ENCODE peak calls at places on chromosome X, in five cellular contexts. U, W, D, S and J are unnamed samples.

GRCh38 chrX:41105005-41105404 is 19.8 kb downstream of the USP9X start:
- DNase-seq in W (no peak), D (no peak), U (no peak), S (no peak), J (no peak)

GRCh38 chrX:40005290-40006011 is 92.3 kb downstream of the BCOR start:
- DNase-seq in W (no peak), S (no peak), U (no peak), D (no peak), J (peak; percentile 46)

GRCh38 chrX:71106427-71106826 is at the start of gene CXorf65:
- DNase-seq in S (no peak), U (no peak), D (no peak), W (no peak), J (no peak)

GRCh38 chrX:154396948-154397887 is 959 bp upstream of the RPL10 start:
- DNase-seq in D (peak; percentile 53), S (peak; percentile 75), W (peak; percentile 79), U (no peak), J (peak; percentile 71)

GRCh38 chrX:113510586-113510985 is 670.0 kb upstream of the AMOT start:
- DNase-seq in U (no peak), D (no peak), S (no peak), W (no peak), J (no peak)

GRCh38 chrX:1476682-1477081 is 24.0 kb upstream of the ASMTL start:
- DNase-seq in W (no peak), S (no peak), U (no peak), D (no peak), J (no peak)

GRCh38 chrX:9865804-9866471 is 79.7 kb downstream of the SHROOM2 start:
- DNase-seq in W (no peak), D (no peak), S (no peak), U (no peak), J (no peak)

GRCh38 chrX:151954730-151955129 is 19.7 kb downstream of the GABRE start:
- DNase-seq in S (no peak), U (no peak), W (no peak), D (no peak), J (no peak)

GRCh38 chrX:111376897-111377601 is 34.9 kb downstream of the DCX start:
- DNase-seq in S (no peak), U (peak; percentile 40), D (no peak), W (no peak), J (no peak)

GRCh38 chrX:39856472-39857121 is 241.2 kb downstream of the BCOR start:
- DNase-seq in U (no peak), D (no peak), W (no peak), S (no peak), J (no peak)

GRCh38 chrX:105297041-105297440 is 76.5 kb upstream of the TEX13A start:
- DNase-seq in S (no peak), W (no peak), D (no peak), U (no peak), J (no peak)

GRCh38 chrX:18424482-18425198 is 768 bp upstream of the CDKL5 start:
- DNase-seq in W (no peak), S (no peak), U (no peak), D (peak; percentile 1), J (peak; percentile 23)

GRCh38 chrX:96432647-96433046 is 252.0 kb upstream of the DIAPH2 start:
- DNase-seq in U (no peak), D (no peak), W (no peak), S (no peak), J (no peak)

GRCh38 chrX:75784689-75785491 is at the start of gene MAGEE2:
- DNase-seq in U (no peak), W (no peak), S (no peak), D (no peak), J (no peak)

GRCh38 chrX:136768469-136769084 is 12.2 kb downstream of the ARHGEF6 start:
- DNase-seq in D (peak; percentile 3), W (no peak), U (no peak), S (peak; percentile 77), J (no peak)

GRCh38 chrX:154355094-154355775 is 19.2 kb downstream of the FLNA start:
- DNase-seq in W (no peak), U (no peak), D (peak; percentile 9), S (no peak), J (no peak)

GRCh38 chrX:126900937-126901336 is 81.4 kb downstream of the PRR32 start:
- DNase-seq in U (no peak), S (no peak), D (no peak), W (no peak), J (no peak)

GRCh38 chrX:124035657-124036056 is 74.2 kb downstream of the STAG2 start:
- DNase-seq in D (no peak), S (no peak), W (no peak), U (no peak), J (no peak)

GRCh38 chrX:17552251-17552650 is 177.3 kb downstream of the NHS start:
- DNase-seq in U (no peak), D (no peak), S (no peak), W (no peak), J (no peak)

GRCh38 chrX:10566726-10567097 is 53.7 kb downstream of the MID1 start:
- DNase-seq in D (no peak), U (no peak), S (no peak), W (no peak), J (no peak)

GRCh38 chrX:148592595-148592994 is 92.2 kb downstream of the AFF2 start:
- DNase-seq in U (no peak), D (no peak), S (no peak), W (no peak), J (no peak)

GRCh38 chrX:5959286-5959685 is 269.4 kb downstream of the NLGN4X start:
- DNase-seq in W (no peak), U (no peak), S (no peak), D (no peak), J (no peak)

GRCh38 chrX:49991718-49992117 is 69.3 kb downstream of the CLCN5 start:
- DNase-seq in D (no peak), S (no peak), W (no peak), U (no peak), J (no peak)

GRCh38 chrX:1673337-1673736 is 58.5 kb downstream of the ASMT start:
- DNase-seq in W (no peak), U (no peak), D (peak; percentile 32), S (no peak), J (peak; percentile 16)

GRCh38 chrX:153885968-153886903 is at the start of gene L1CAM:
- DNase-seq in D (no peak), W (no peak), S (no peak), U (no peak), J (no peak)

GRCh38 chrX:2654436-2655340 is 36.4 kb upstream of the CD99 start:
- DNase-seq in D (no peak), U (no peak), S (no peak), W (no peak), J (no peak)

GRCh38 chrX:18892881-18893280 is 91.0 kb downstream of the PHKA2 start:
- DNase-seq in U (no peak), S (no peak), W (no peak), D (no peak), J (no peak)

GRCh38 chrX:96982159-96982558 is 98.5 kb downstream of the RPA4 start:
- DNase-seq in S (no peak), W (no peak), U (no peak), D (no peak), J (no peak)

GRCh38 chrX:104435249-104435648 is 130.8 kb upstream of the IL1RAPL2 start:
- DNase-seq in U (no peak), W (no peak), D (no peak), S (no peak), J (no peak)

GRCh38 chrX:101478366-101478765 is 6.9 kb upstream of the ARMCX4 start:
- DNase-seq in D (no peak), S (no peak), W (no peak), U (no peak), J (no peak)

GRCh38 chrX:78092296-78092695 is 11.8 kb upstream of the PGK1 start:
- DNase-seq in D (no peak), U (no peak), S (no peak), W (no peak), J (no peak)

GRCh38 chrX:100381613-100382012 is 28.5 kb downstream of the PCDH19 start:
- DNase-seq in W (no peak), D (no peak), S (no peak), U (no peak), J (no peak)

GRCh38 chrX:70554081-70554480 is 109.4 kb downstream of the DLG3 start:
- DNase-seq in D (no peak), U (no peak), S (no peak), W (no peak), J (no peak)

GRCh38 chrX:120824021-120824420 is 51.6 kb downstream of the CT47B1 start:
- DNase-seq in W (no peak), U (no peak), S (no peak), D (no peak), J (no peak)

GRCh38 chrX:6184900-6185515 is 43.7 kb downstream of the NLGN4X start:
- DNase-seq in W (no peak), S (no peak), U (no peak), D (no peak), J (no peak)

GRCh38 chrX:70470850-70471289 is 26.2 kb downstream of the DLG3 start:
- DNase-seq in U (no peak), S (no peak), D (no peak), W (no peak), J (no peak)

GRCh38 chrX:39896951-39897740 is 200.6 kb downstream of the BCOR start:
- DNase-seq in S (peak; percentile 30), W (no peak), D (no peak), U (no peak), J (no peak)

GRCh38 chrX:71493111-71493613 is 39.7 kb upstream of the OGT start:
- DNase-seq in U (no peak), S (peak; percentile 37), D (no peak), W (no peak), J (no peak)

GRCh38 chrX:50067435-50068292 is 133.1 kb downstream of the AKAP4 start:
- DNase-seq in U (peak; percentile 7), W (no peak), S (no peak), D (no peak), J (no peak)

GRCh38 chrX:100263650-100264049 is 146.4 kb downstream of the PCDH19 start:
- DNase-seq in U (no peak), S (no peak), W (no peak), D (no peak), J (no peak)